ENCODE peak calls at places on chromosomes 12 and 14, in four cellular contexts. T, F, E and M are unnamed samples.

GRCh38 chr12:70666364-70666763 is 29.1 kb upstream of the PTPRB start:
- DNase-seq in T (no peak), F (no peak), E (no peak), M (no peak)

GRCh38 chr14:100619382-100620305 is 32.4 kb upstream of the BEGAIN start:
- DNase-seq in T (no peak), F (no peak), E (no peak), M (no peak)

GRCh38 chr12:28780096-28780495 is 369.0 kb upstream of the FAR2 start:
- DNase-seq in T (no peak), F (no peak), E (no peak), M (peak)

GRCh38 chr12:108768591-108769500 is 37.5 kb upstream of the CORO1C start:
- DNase-seq in T (no peak), F (no peak), E (no peak), M (peak)

GRCh38 chr12:30753761-30754382 is 879 bp downstream of the CAPRIN2 start:
- DNase-seq in T (no peak), F (no peak), E (no peak), M (no peak)

GRCh38 chr12:18139989-18140596 is 50.1 kb upstream of the RERGL start:
- DNase-seq in T (no peak), F (no peak), E (no peak), M (no peak)

GRCh38 chr12:19951664-19952063 is 416.7 kb upstream of the PDE3A start:
- DNase-seq in T (no peak), F (no peak), E (no peak), M (no peak)

GRCh38 chr14:61526405-61527312 is 168.7 kb upstream of the HIF1A start:
- DNase-seq in T (peak), F (peak), E (no peak), M (no peak)

GRCh38 chr14:96782436-96782835 is 14.7 kb upstream of the VRK1 start:
- DNase-seq in T (no peak), F (no peak), E (peak), M (no peak)

GRCh38 chr12:100359822-100360221 is 2.9 kb downstream of the SLC17A8 start:
- DNase-seq in T (no peak), F (no peak), E (no peak), M (no peak)

GRCh38 chr14:51464411-51464810 is 187.3 kb upstream of the FRMD6 start:
- DNase-seq in T (no peak), F (no peak), E (peak), M (no peak)

GRCh38 chr12:100141666-100141997 is 1.0 kb downstream of the BLTP3B start:
- DNase-seq in T (peak), F (no peak), E (no peak), M (no peak)

GRCh38 chr14:35825968-35826217 is 245 bp upstream of the BRMS1L start:
- DNase-seq in T (no peak), F (no peak), E (no peak), M (no peak)

GRCh38 chr14:63689132-63689531 is 38.7 kb downstream of the SGPP1 start:
- DNase-seq in T (no peak), F (no peak), E (no peak), M (no peak)

GRCh38 chr12:51620448-51620847 is 29.4 kb downstream of the SCN8A start:
- DNase-seq in T (no peak), F (no peak), E (no peak), M (no peak)

GRCh38 chr12:28082101-28082500 is 108.2 kb upstream of the CCDC91 start:
- DNase-seq in T (no peak), F (no peak), E (no peak), M (no peak)

GRCh38 chr12:111429760-111430417 is 24.2 kb downstream of the SH2B3 start:
- DNase-seq in T (no peak), F (no peak), E (no peak), M (no peak)

GRCh38 chr14:39739796-39740195 is 307.6 kb upstream of the FBXO33 start:
- DNase-seq in T (no peak), F (no peak), E (no peak), M (no peak)

GRCh38 chr14:44385906-44386305 is 121.2 kb downstream of the FSCB start:
- DNase-seq in T (no peak), F (no peak), E (no peak), M (no peak)

GRCh38 chr14:76902591-76902990 is 76.4 kb downstream of the LRRC74A start:
- DNase-seq in T (no peak), F (no peak), E (no peak), M (no peak)
- TF ChIP-seq POLR2A in T (no peak), F (no peak), E (no peak), M (no peak)

GRCh38 chr12:115943310-115943629 is 334.2 kb downstream of the MED13L start:
- DNase-seq in T (no peak), F (no peak), E (peak), M (no peak)

GRCh38 chr12:115943630-115944391 is 333.7 kb downstream of the MED13L start:
- DNase-seq in T (no peak), F (no peak), E (peak), M (no peak)

GRCh38 chr12:115944392-115944742 is 333.1 kb downstream of the MED13L start:
- DNase-seq in T (no peak), F (no peak), E (no peak), M (no peak)

GRCh38 chr12:115941362-115941761 is 336.1 kb downstream of the MED13L start:
- DNase-seq in T (no peak), F (no peak), E (peak), M (no peak)

DNA sequence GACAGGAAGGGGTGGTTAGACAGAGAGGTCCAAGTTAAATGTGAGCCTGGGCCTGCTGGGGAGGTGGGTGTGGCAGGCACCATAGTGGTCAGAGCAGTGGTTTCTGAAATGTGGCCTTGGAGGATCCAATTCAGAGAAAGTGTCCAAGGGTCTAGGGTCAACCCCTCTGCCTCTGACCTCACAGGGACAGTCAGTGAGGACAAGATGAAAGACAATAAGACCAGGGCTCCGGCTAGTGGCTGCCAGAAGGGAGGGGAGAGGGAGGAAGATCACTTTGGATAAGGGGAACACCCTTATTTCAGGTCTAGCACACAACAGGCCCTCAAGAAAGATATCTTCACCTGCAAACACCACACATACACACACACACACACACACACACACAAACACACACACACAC is 335.1 kb downstream of the MED13L start:
- DNase-seq in T (no peak), F (no peak), E (peak), M (no peak)
- TF ChIP-seq CTCF in T (no peak), F (no peak), E (no peak), M (no peak)

GRCh38 chr12:6871052-6871957 is 1.8 kb downstream of the SPSB2 start:
- DNase-seq in T (no peak), F (no peak), E (no peak), M (no peak)
- H3K4me3 ChIP-seq in T (no peak), F (no peak), E (peak), M (no peak)

GRCh38 chr12:122503783-122504590 is 3.3 kb upstream of the ZCCHC8 start:
- DNase-seq in T (no peak), F (no peak), E (no peak), M (no peak)
- TF ChIP-seq POLR2A in T (no peak), F (no peak), E (no peak), M (no peak)

DNA sequence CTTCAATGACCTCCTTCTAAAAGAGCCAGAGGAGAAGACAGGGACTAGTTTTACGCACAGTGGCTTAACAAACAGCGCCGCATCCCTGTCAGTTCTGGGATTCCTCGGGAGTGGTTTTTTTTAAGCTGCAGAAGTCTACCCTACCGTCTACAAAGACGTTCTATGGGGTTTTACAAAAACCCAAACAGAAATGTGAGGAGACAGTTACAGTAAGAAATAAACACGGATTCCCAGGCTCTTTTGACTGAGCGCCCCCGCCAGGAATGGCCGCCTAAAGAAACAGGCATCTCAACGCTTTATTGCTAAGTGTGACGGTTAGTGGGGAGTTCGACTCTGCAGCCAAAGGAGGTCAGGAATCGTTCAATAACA is 484 bp downstream of the ALKBH1 start:
- DNase-seq in T (peak), F (no peak), E (no peak), M (peak)
- TF ChIP-seq CTCF in T (peak), F (no peak), E (peak), M (no peak)

GRCh38 chr12:132188451-132189298 is 44.4 kb downstream of the NOC4L start:
- DNase-seq in T (no peak), F (no peak), E (no peak), M (no peak)

GRCh38 chr12:132187646-132188450 is 43.6 kb downstream of the NOC4L start:
- DNase-seq in T (no peak), F (no peak), E (no peak), M (no peak)

GRCh38 chr12:132186208-132186856 is 42.1 kb downstream of the NOC4L start:
- DNase-seq in T (no peak), F (no peak), E (no peak), M (no peak)

GRCh38 chr12:132185698-132186097 is 41.4 kb downstream of the NOC4L start:
- DNase-seq in T (no peak), F (no peak), E (no peak), M (no peak)

DNA sequence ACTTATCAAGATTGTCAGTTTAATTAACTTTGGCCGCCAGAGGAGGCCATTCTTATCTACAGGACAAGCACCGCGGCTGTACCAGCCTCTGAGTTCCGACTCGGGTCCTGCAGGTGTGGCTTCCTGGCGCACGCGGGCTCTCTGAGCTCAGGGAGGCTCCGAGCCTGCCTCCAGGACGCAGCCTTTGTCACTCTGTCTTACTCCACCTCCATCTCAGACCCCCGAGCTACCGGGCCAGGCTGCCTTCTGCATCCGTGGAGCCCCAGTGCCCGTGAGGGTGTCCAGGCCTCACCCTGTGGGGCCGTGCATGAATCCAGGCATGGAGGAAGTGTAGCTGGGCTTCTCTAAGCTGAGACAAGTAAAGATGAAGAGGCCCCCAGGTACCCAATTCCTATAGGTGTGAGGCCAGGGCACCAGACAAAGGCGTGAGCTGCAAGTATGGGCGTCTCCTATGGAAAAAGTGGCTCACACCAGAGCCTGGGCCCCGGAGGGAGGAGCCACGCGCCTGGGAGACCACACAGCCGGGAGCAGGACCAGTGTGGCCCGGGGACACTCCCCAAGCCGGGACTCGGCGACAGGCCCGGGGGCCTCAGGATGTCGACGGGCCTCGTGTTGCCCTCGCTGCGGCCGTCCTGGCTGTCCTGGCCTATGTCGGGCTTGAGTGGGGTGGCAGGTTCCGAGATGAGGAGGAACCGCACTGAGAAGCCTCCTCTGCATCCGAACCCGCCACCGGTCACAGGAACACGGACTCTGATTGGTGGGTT is 42.8 kb downstream of the NOC4L start:
- DNase-seq in T (no peak), F (no peak), E (no peak), M (no peak)
- H3K4me3 ChIP-seq in T (no peak), F (no peak), E (no peak), M (no peak)